ENCODE peak calls at places on chromosomes 3 and 15, in four cellular contexts. T, Y, H and R are unnamed samples.

GRCh38 chr15:64842986-64843561 is 1.4 kb downstream of the PLEKHO2 start:
- DNase-seq in T (no peak), Y (no peak), H (no peak), R (peak; percentile 48)

GRCh38 chr15:65556622-65557021 is 26.4 kb downstream of the HACD3 start:
- DNase-seq in T (no peak), Y (no peak), H (no peak), R (no peak)

GRCh38 chr3:52479876-52480575 is 15.1 kb upstream of the STAB1 start:
- DNase-seq in T (no peak), Y (no peak), H (no peak), R (no peak)

GRCh38 chr3:175155172-175155571 is 296.0 kb downstream of the NAALADL2 start:
- DNase-seq in T (no peak), Y (peak; percentile 49), H (no peak), R (no peak)

GRCh38 chr15:83436513-83437158 is 10.5 kb upstream of the SH3GL3 start:
- DNase-seq in T (peak; percentile 72), Y (no peak), H (no peak), R (peak; percentile 42)

GRCh38 chr3:17183951-17184550 is 299.3 kb downstream of the PLCL2 start:
- DNase-seq in T (no peak), Y (no peak), H (no peak), R (no peak)

GRCh38 chr15:65646486-65646885 is 24.7 kb downstream of the SLC24A1 start:
- DNase-seq in T (no peak), Y (no peak), H (no peak), R (peak; percentile 40)

GRCh38 chr3:27253831-27254230 is 115.4 kb downstream of the NEK10 start:
- DNase-seq in T (peak; percentile 68), Y (peak; percentile 26), H (peak; percentile 51), R (peak; percentile 24)

GRCh38 chr3:113129168-113129567 is 82.2 kb upstream of the BOC start:
- DNase-seq in T (no peak), Y (no peak), H (no peak), R (no peak)

GRCh38 chr15:76162050-76162425 is 102.3 kb downstream of the TMEM266 start:
- DNase-seq in T (no peak), Y (no peak), H (no peak), R (no peak)

GRCh38 chr3:38968891-38969290 is 82.9 kb downstream of the SCN11A start:
- DNase-seq in T (no peak), Y (no peak), H (no peak), R (no peak)

GRCh38 chr3:154615451-154615850 is 185.5 kb upstream of the GPR149 start:
- DNase-seq in T (no peak), Y (no peak), H (no peak), R (no peak)

GRCh38 chr3:189249987-189250386 is 78.2 kb downstream of the TPRG1 start:
- DNase-seq in T (no peak), Y (no peak), H (no peak), R (no peak)

GRCh38 chr3:151431940-151432339 is 28.9 kb downstream of the IGSF10 start:
- DNase-seq in T (no peak), Y (no peak), H (no peak), R (peak; percentile 91)

GRCh38 chr3:42010530-42010929 is 48.6 kb upstream of the ULK4 start:
- DNase-seq in T (peak; percentile 9), Y (no peak), H (no peak), R (no peak)

GRCh38 chr15:39501366-39501765 is 79.5 kb upstream of the THBS1 start:
- DNase-seq in T (no peak), Y (no peak), H (no peak), R (no peak)

GRCh38 chr3:178513539-178514410 is 22.5 kb upstream of the KCNMB2 start:
- DNase-seq in T (no peak), Y (no peak), H (no peak), R (no peak)

GRCh38 chr3:57179580-57180410 is 14.6 kb upstream of the IL17RD start:
- DNase-seq in T (peak; percentile 61), Y (no peak), H (no peak), R (no peak)

GRCh38 chr15:94674251-94674650 is 442.9 kb downstream of the MCTP2 start:
- DNase-seq in T (no peak), Y (no peak), H (no peak), R (no peak)

GRCh38 chr15:67042490-67043181 is 22.8 kb upstream of the SMAD3 start:
- DNase-seq in T (no peak), Y (no peak), H (no peak), R (peak; percentile 81)

DNA sequence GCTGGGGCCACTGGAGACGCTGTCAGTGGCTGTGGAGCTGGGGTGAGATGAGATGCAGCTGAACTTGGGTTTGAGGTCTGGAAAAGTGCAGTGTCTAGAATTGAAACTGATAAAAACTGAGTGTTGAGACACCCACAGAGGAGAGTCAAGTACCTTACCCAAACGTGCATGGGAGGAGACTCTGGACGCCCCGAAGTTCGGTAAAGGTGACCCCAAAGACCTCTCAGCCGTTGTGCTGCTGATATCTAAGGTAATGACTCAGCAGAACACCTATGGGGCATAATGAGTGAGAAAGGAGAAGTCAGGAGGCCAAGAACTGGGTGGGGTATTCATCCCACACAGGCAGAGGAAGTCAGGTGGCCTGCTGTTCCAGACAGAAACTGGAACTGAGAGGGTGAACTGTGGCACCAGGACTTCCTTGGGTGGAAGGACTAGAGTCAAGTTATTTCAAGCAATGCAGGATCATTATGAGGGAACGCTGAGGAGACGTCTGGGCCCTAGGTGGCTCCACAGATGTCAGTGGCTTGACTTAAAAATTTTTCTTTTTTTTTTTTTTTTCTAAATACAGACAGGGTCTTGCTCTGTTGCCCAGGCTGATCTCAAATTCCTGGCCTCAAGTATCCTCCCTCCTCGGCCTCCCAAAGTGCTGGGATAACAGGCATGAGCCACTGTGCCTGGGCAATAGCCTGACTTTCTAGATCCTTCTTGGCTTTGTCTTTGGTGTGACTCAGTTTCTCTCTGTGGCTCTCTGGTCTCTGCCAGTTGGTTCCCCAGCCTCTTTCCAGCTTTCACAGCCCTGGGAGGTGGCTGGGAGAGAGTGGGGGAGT is 67.6 kb upstream of the GCNT3 start:
- DNase-seq in T (no peak), Y (no peak), H (no peak), R (no peak)
- H3K4me3 ChIP-seq in T (no peak overlapping the region), Y (no peak overlapping the region), H (no peak overlapping the region), R (no peak overlapping the region)

GRCh38 chr3:139016430-139017048 is 4.2 kb downstream of the PRR23B start:
- DNase-seq in T (no peak), Y (no peak), H (no peak), R (no peak)

GRCh38 chr3:139020036-139020867 is 474 bp downstream of the PRR23B start:
- DNase-seq in T (no peak), Y (no peak), H (no peak), R (no peak)

GRCh38 chr3:139024968-139025367 is 4.2 kb upstream of the PRR23B start:
- DNase-seq in T (no peak), Y (no peak), H (no peak), R (no peak)

GRCh38 chr3:139020868-139021234 is at the start of gene PRR23B:
- DNase-seq in T (no peak), Y (no peak), H (no peak), R (no peak)
- TF ChIP-seq CTCF in T (peak; percentile 35), Y (no peak), H (no peak), R (peak; percentile 36)

DNA sequence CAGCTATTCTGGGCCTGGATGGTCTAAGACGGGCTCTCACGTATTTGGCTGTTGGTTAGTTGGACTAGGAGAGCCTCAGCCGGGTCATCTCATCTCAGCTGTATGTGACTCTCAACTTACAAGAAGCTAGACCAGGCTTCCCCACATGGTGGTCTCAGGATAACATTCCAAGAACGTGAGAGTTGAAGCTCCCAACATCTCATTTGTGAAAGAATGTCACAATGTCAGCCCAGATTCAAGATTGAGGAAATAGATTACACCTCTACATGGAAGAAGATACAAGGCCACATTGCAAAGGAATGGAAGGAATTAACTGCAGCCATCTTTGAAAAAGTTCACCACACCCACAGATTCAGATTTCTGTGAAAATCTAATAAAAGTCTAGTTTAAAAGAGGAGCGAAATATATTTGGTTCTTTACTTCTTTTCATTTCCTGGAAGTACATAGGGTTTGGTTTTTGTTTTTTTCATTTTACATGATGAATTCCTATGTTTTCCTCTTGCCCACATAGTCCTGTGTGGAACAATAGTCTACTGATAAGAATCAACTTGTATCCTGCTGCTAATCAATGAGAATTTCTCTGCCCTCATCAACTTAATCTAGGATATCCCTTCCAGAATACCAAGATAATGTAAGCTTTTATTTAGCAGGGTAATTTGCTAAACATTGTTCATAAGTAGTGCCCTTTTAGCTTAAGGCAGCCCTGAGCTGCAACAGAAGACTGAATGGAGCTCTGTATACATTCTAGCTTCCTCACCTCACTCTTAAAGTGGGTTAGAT is 116.5 kb downstream of the CMSS1 start:
- DNase-seq in T (no peak), Y (no peak), H (no peak), R (no peak)
- H3K27ac ChIP-seq in T (no peak overlapping the region), Y (no peak overlapping the region), H (no peak overlapping the region), R (no peak overlapping the region)

GRCh38 chr15:90376789-90377188 is 11.3 kb upstream of the IQGAP1 start:
- DNase-seq in T (no peak), Y (peak; percentile 30), H (no peak), R (no peak)
- H3K4me3 ChIP-seq in T (no peak overlapping the region), Y (no peak overlapping the region), H (no peak overlapping the region), R (no peak overlapping the region)

GRCh38 chr3:40505599-40506462 is at the start of gene ZNF620:
- DNase-seq in T (peak; percentile 90), Y (peak; percentile 86), H (peak; percentile 69), R (peak; percentile 38)
- TF ChIP-seq CTCF in T (peak; percentile 54), Y (no peak), H (no peak), R (peak; percentile 57)

DNA sequence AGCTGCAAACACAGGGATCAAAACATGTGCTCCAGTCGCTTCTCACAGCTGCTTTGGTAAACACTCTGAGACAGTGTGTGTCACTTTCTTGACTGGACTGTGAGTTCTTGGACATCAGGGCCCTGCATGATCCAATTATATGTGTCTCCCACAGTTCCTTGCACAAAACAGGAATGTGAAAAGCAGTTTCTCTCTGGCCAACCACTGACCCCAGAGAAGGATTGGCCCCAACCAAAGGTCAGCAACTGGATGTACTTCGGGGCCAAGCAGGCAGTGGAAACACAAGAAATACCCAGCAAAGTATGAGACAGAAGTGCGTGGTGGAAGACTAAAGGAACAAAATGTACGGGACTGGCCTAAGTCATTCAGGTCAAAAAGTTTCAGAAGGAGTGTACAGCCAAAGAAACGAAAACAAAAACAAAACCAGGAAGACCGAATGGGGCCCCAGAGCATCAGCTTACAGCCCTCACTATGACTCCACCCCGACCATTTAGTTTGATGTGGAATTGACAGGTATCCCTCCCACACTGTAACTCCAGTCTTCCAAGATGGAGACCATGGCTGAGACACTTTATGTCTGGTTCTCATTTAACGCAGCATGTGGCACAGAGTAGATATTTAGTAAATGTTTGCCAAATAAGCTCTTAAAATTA is 76.7 kb upstream of the LPP start:
- DNase-seq in T (no peak), Y (no peak), H (no peak), R (no peak)
- H3K27ac ChIP-seq in T (no peak overlapping the region), Y (peak overlapping the region; percentile 24), H (peak overlapping the region; percentile 29), R (no peak overlapping the region)

GRCh38 chr15:93139436-93139835 is 50.4 kb upstream of the RGMA start:
- DNase-seq in T (no peak), Y (no peak), H (no peak), R (no peak)

GRCh38 chr15:93135459-93135858 is 46.4 kb upstream of the RGMA start:
- DNase-seq in T (no peak), Y (no peak), H (no peak), R (no peak)

GRCh38 chr15:93131485-93132075 is 42.6 kb upstream of the RGMA start:
- DNase-seq in T (no peak), Y (no peak), H (no peak), R (no peak)

GRCh38 chr15:93138681-93139080 is 49.7 kb upstream of the RGMA start:
- DNase-seq in T (no peak), Y (no peak), H (no peak), R (no peak)

GRCh38 chr15:93135997-93136397 is 47.0 kb upstream of the RGMA start:
- DNase-seq in T (no peak), Y (no peak), H (no peak), R (no peak)
- H3K4me3 ChIP-seq in T (no peak overlapping the region), Y (no peak overlapping the region), H (no peak overlapping the region), R (no peak overlapping the region)